ENCODE peak calls at places on chromosomes 6 and 20, in eight cellular contexts. One of them, this sample, is unnamed.

GRCh38 chr6:79431469-79431868 is 105.8 kb downstream of the LCA5 start:
- DNase-seq in renal cortical epithelial cell: no peak
- DNase-seq in anterior cingulate cortex: no peak
- DNase-seq in amniotic stem cell: no peak
- DNase-seq in HCT116: no peak
- DNase-seq in T-helper 2 cell: no peak
- DNase-seq in mesothelial cell of epicardium: no peak
- DNase-seq in HTR-8/SVneo: no peak
- DNase-seq in this sample: no peak

GRCh38 chr20:41408986-41409385 is 42.4 kb upstream of the EMILIN3 start:
- DNase-seq in renal cortical epithelial cell: no peak
- DNase-seq in anterior cingulate cortex: no peak
- DNase-seq in amniotic stem cell: no peak
- DNase-seq in HCT116: no peak
- DNase-seq in T-helper 2 cell: no peak
- DNase-seq in mesothelial cell of epicardium: no peak
- DNase-seq in HTR-8/SVneo: no peak
- DNase-seq in this sample: no peak

GRCh38 chr6:29749668-29750067 is 26.4 kb downstream of the HLA-F start:
- DNase-seq in renal cortical epithelial cell: no peak
- DNase-seq in anterior cingulate cortex: no peak
- DNase-seq in amniotic stem cell: no peak
- DNase-seq in HCT116: no peak
- DNase-seq in T-helper 2 cell: no peak
- DNase-seq in mesothelial cell of epicardium: no peak
- DNase-seq in HTR-8/SVneo: no peak
- DNase-seq in this sample: no peak

GRCh38 chr6:46370622-46371021 is 120.6 kb downstream of the RCAN2 start:
- DNase-seq in renal cortical epithelial cell: peak; percentile 62
- DNase-seq in anterior cingulate cortex: no peak
- DNase-seq in amniotic stem cell: no peak
- DNase-seq in HCT116: no peak
- DNase-seq in T-helper 2 cell: no peak
- DNase-seq in mesothelial cell of epicardium: no peak
- DNase-seq in HTR-8/SVneo: no peak
- DNase-seq in this sample: no peak

GRCh38 chr6:28944412-28945006 is 20.7 kb upstream of the TRIM27 start:
- DNase-seq in renal cortical epithelial cell: peak; percentile 72
- DNase-seq in anterior cingulate cortex: peak; percentile 59
- DNase-seq in amniotic stem cell: no peak
- DNase-seq in HCT116: no peak
- DNase-seq in T-helper 2 cell: peak; percentile 31
- DNase-seq in mesothelial cell of epicardium: no peak
- DNase-seq in HTR-8/SVneo: no peak
- DNase-seq in this sample: no peak

GRCh38 chr6:109304284-109305015 is 77.8 kb downstream of the CD164 start:
- DNase-seq in renal cortical epithelial cell: peak; percentile 77
- DNase-seq in anterior cingulate cortex: no peak
- DNase-seq in amniotic stem cell: no peak
- DNase-seq in HCT116: no peak
- DNase-seq in T-helper 2 cell: no peak
- DNase-seq in mesothelial cell of epicardium: no peak
- DNase-seq in HTR-8/SVneo: no peak
- DNase-seq in this sample: no peak

GRCh38 chr20:20712004-20712473 is 405 bp downstream of the RALGAPA2 start:
- DNase-seq in renal cortical epithelial cell: no peak
- DNase-seq in anterior cingulate cortex: peak; percentile 44
- DNase-seq in amniotic stem cell: no peak
- DNase-seq in HCT116: no peak
- DNase-seq in T-helper 2 cell: no peak
- DNase-seq in mesothelial cell of epicardium: no peak
- DNase-seq in HTR-8/SVneo: peak; percentile 5
- DNase-seq in this sample: no peak

GRCh38 chr20:63081831-63082230 is 75.1 kb upstream of the BHLHE23 start:
- DNase-seq in renal cortical epithelial cell: no peak
- DNase-seq in anterior cingulate cortex: no peak
- DNase-seq in amniotic stem cell: no peak
- DNase-seq in HCT116: no peak
- DNase-seq in T-helper 2 cell: no peak
- DNase-seq in mesothelial cell of epicardium: no peak
- DNase-seq in HTR-8/SVneo: no peak
- DNase-seq in this sample: no peak

GRCh38 chr6:38552136-38552535 is 87.6 kb downstream of the BTBD9 start:
- DNase-seq in renal cortical epithelial cell: no peak
- DNase-seq in anterior cingulate cortex: peak; percentile 47
- DNase-seq in amniotic stem cell: no peak
- DNase-seq in HCT116: no peak
- DNase-seq in T-helper 2 cell: no peak
- DNase-seq in mesothelial cell of epicardium: no peak
- DNase-seq in HTR-8/SVneo: no peak
- DNase-seq in this sample: no peak

GRCh38 chr20:33438481-33438880 is 5.1 kb downstream of the SNTA1 start:
- DNase-seq in renal cortical epithelial cell: no peak
- DNase-seq in anterior cingulate cortex: no peak
- DNase-seq in amniotic stem cell: no peak
- DNase-seq in HCT116: no peak
- DNase-seq in T-helper 2 cell: no peak
- DNase-seq in mesothelial cell of epicardium: no peak
- DNase-seq in HTR-8/SVneo: no peak
- DNase-seq in this sample: no peak

GRCh38 chr20:56343861-56344381 is 14.9 kb upstream of the FAM210B start:
- DNase-seq in renal cortical epithelial cell: no peak
- DNase-seq in anterior cingulate cortex: no peak
- DNase-seq in amniotic stem cell: peak; percentile 6
- DNase-seq in HCT116: no peak
- DNase-seq in T-helper 2 cell: no peak
- DNase-seq in mesothelial cell of epicardium: peak; percentile 52
- DNase-seq in HTR-8/SVneo: peak; percentile 45
- DNase-seq in this sample: no peak

GRCh38 chr6:111950661-111951426 is 77.6 kb upstream of the FYN start:
- DNase-seq in renal cortical epithelial cell: peak; percentile 80
- DNase-seq in anterior cingulate cortex: no peak
- DNase-seq in amniotic stem cell: no peak
- DNase-seq in HCT116: no peak
- DNase-seq in T-helper 2 cell: no peak
- DNase-seq in mesothelial cell of epicardium: no peak
- DNase-seq in HTR-8/SVneo: no peak
- DNase-seq in this sample: no peak

GRCh38 chr6:25583099-25583498 is 68.9 kb upstream of the SCGN start:
- DNase-seq in renal cortical epithelial cell: no peak
- DNase-seq in anterior cingulate cortex: no peak
- DNase-seq in amniotic stem cell: no peak
- DNase-seq in HCT116: no peak
- DNase-seq in T-helper 2 cell: no peak
- DNase-seq in mesothelial cell of epicardium: no peak
- DNase-seq in HTR-8/SVneo: no peak
- DNase-seq in this sample: no peak

GRCh38 chr20:4161447-4162251 is 146.3 kb upstream of the RNF24 start:
- DNase-seq in renal cortical epithelial cell: no peak
- DNase-seq in anterior cingulate cortex: no peak
- DNase-seq in amniotic stem cell: no peak
- DNase-seq in HCT116: no peak
- DNase-seq in T-helper 2 cell: no peak
- DNase-seq in mesothelial cell of epicardium: no peak
- DNase-seq in HTR-8/SVneo: no peak
- DNase-seq in this sample: no peak

GRCh38 chr6:17417817-17418216 is 24.4 kb downstream of the CAP2 start:
- DNase-seq in renal cortical epithelial cell: peak; percentile 88
- DNase-seq in anterior cingulate cortex: no peak
- DNase-seq in amniotic stem cell: peak; percentile 61
- DNase-seq in HCT116: no peak
- DNase-seq in T-helper 2 cell: no peak
- DNase-seq in mesothelial cell of epicardium: no peak
- DNase-seq in HTR-8/SVneo: peak; percentile 86
- DNase-seq in this sample: no peak

GRCh38 chr20:63188641-63189321 is 27.1 kb downstream of the YTHDF1 start:
- DNase-seq in renal cortical epithelial cell: no peak
- DNase-seq in anterior cingulate cortex: no peak
- DNase-seq in amniotic stem cell: no peak
- DNase-seq in HCT116: no peak
- DNase-seq in T-helper 2 cell: no peak
- DNase-seq in mesothelial cell of epicardium: no peak
- DNase-seq in HTR-8/SVneo: no peak
- DNase-seq in this sample: no peak

GRCh38 chr6:15326072-15326614 is 80.3 kb downstream of the JARID2 start:
- DNase-seq in renal cortical epithelial cell: no peak
- DNase-seq in anterior cingulate cortex: no peak
- DNase-seq in amniotic stem cell: no peak
- DNase-seq in HCT116: no peak
- DNase-seq in T-helper 2 cell: no peak
- DNase-seq in mesothelial cell of epicardium: no peak
- DNase-seq in HTR-8/SVneo: no peak
- DNase-seq in this sample: no peak

GRCh38 chr20:24598346-24598745 is 128.9 kb downstream of the SYNDIG1 start:
- DNase-seq in renal cortical epithelial cell: no peak
- DNase-seq in anterior cingulate cortex: no peak
- DNase-seq in amniotic stem cell: no peak
- DNase-seq in HCT116: no peak
- DNase-seq in T-helper 2 cell: no peak
- DNase-seq in mesothelial cell of epicardium: no peak
- DNase-seq in HTR-8/SVneo: no peak
- DNase-seq in this sample: no peak

GRCh38 chr6:99426454-99426762 is 1.3 kb upstream of the PNISR start:
- DNase-seq in renal cortical epithelial cell: peak; percentile 7
- DNase-seq in anterior cingulate cortex: no peak
- DNase-seq in amniotic stem cell: no peak
- DNase-seq in HCT116: no peak
- DNase-seq in T-helper 2 cell: no peak
- DNase-seq in mesothelial cell of epicardium: no peak
- DNase-seq in HTR-8/SVneo: no peak
- DNase-seq in this sample: no peak

GRCh38 chr6:146277142-146277541 is 248.3 kb downstream of the GRM1 start:
- DNase-seq in renal cortical epithelial cell: no peak
- DNase-seq in anterior cingulate cortex: no peak
- DNase-seq in amniotic stem cell: no peak
- DNase-seq in HCT116: no peak
- DNase-seq in T-helper 2 cell: no peak
- DNase-seq in mesothelial cell of epicardium: no peak
- DNase-seq in HTR-8/SVneo: no peak
- DNase-seq in this sample: no peak

GRCh38 chr6:149128489-149129145 is 188.9 kb upstream of the TAB2 start:
- DNase-seq in renal cortical epithelial cell: no peak
- DNase-seq in anterior cingulate cortex: no peak
- DNase-seq in amniotic stem cell: no peak
- DNase-seq in HCT116: no peak
- DNase-seq in T-helper 2 cell: no peak
- DNase-seq in mesothelial cell of epicardium: no peak
- DNase-seq in HTR-8/SVneo: no peak
- DNase-seq in this sample: no peak

GRCh38 chr6:144893737-144894151 is 608.6 kb downstream of the UTRN start:
- DNase-seq in renal cortical epithelial cell: no peak
- DNase-seq in anterior cingulate cortex: no peak
- DNase-seq in amniotic stem cell: no peak
- DNase-seq in HCT116: no peak
- DNase-seq in T-helper 2 cell: no peak
- DNase-seq in mesothelial cell of epicardium: no peak
- DNase-seq in HTR-8/SVneo: no peak
- DNase-seq in this sample: no peak

GRCh38 chr6:162999575-163000285 is 272.0 kb downstream of the PACRG start:
- DNase-seq in renal cortical epithelial cell: no peak
- DNase-seq in anterior cingulate cortex: no peak
- DNase-seq in amniotic stem cell: no peak
- DNase-seq in HCT116: no peak
- DNase-seq in T-helper 2 cell: no peak
- DNase-seq in mesothelial cell of epicardium: no peak
- DNase-seq in HTR-8/SVneo: no peak
- DNase-seq in this sample: no peak

GRCh38 chr6:105372142-105372861 is 30.6 kb downstream of the PREP start:
- DNase-seq in renal cortical epithelial cell: no peak
- DNase-seq in anterior cingulate cortex: no peak
- DNase-seq in amniotic stem cell: no peak
- DNase-seq in HCT116: no peak
- DNase-seq in T-helper 2 cell: no peak
- DNase-seq in mesothelial cell of epicardium: no peak
- DNase-seq in HTR-8/SVneo: no peak
- DNase-seq in this sample: no peak

GRCh38 chr6:33604941-33605854 is 15.9 kb upstream of the ITPR3 start:
- DNase-seq in renal cortical epithelial cell: no peak
- DNase-seq in anterior cingulate cortex: no peak
- DNase-seq in amniotic stem cell: no peak
- DNase-seq in HCT116: no peak
- DNase-seq in T-helper 2 cell: no peak
- DNase-seq in mesothelial cell of epicardium: no peak
- DNase-seq in HTR-8/SVneo: no peak
- DNase-seq in this sample: no peak

GRCh38 chr6:159086033-159086618 is 41.3 kb upstream of the TAGAP start:
- DNase-seq in renal cortical epithelial cell: no peak
- DNase-seq in anterior cingulate cortex: no peak
- DNase-seq in amniotic stem cell: no peak
- DNase-seq in HCT116: no peak
- DNase-seq in T-helper 2 cell: no peak
- DNase-seq in mesothelial cell of epicardium: no peak
- DNase-seq in HTR-8/SVneo: no peak
- DNase-seq in this sample: no peak

GRCh38 chr20:16313917-16314316 is 259.3 kb downstream of the KIF16B start:
- DNase-seq in renal cortical epithelial cell: no peak
- DNase-seq in anterior cingulate cortex: no peak
- DNase-seq in amniotic stem cell: no peak
- DNase-seq in HCT116: no peak
- DNase-seq in T-helper 2 cell: no peak
- DNase-seq in mesothelial cell of epicardium: no peak
- DNase-seq in HTR-8/SVneo: no peak
- DNase-seq in this sample: no peak

GRCh38 chr6:168902075-168902474 is 351.6 kb downstream of the THBS2 start:
- DNase-seq in renal cortical epithelial cell: no peak
- DNase-seq in anterior cingulate cortex: no peak
- DNase-seq in amniotic stem cell: no peak
- DNase-seq in HCT116: no peak
- DNase-seq in T-helper 2 cell: no peak
- DNase-seq in mesothelial cell of epicardium: no peak
- DNase-seq in HTR-8/SVneo: no peak
- DNase-seq in this sample: no peak

GRCh38 chr6:108115598-108116058 is 41.1 kb upstream of the OSTM1 start:
- DNase-seq in renal cortical epithelial cell: peak; percentile 24
- DNase-seq in anterior cingulate cortex: no peak
- DNase-seq in amniotic stem cell: no peak
- DNase-seq in HCT116: peak; percentile 41
- DNase-seq in T-helper 2 cell: no peak
- DNase-seq in mesothelial cell of epicardium: no peak
- DNase-seq in HTR-8/SVneo: peak; percentile 31
- DNase-seq in this sample: peak; percentile 82

GRCh38 chr6:33670971-33671370 is 40.5 kb downstream of the UQCC2 start:
- DNase-seq in renal cortical epithelial cell: no peak
- DNase-seq in anterior cingulate cortex: no peak
- DNase-seq in amniotic stem cell: no peak
- DNase-seq in HCT116: no peak
- DNase-seq in T-helper 2 cell: no peak
- DNase-seq in mesothelial cell of epicardium: no peak
- DNase-seq in HTR-8/SVneo: no peak
- DNase-seq in this sample: no peak

GRCh38 chr6:18386302-18386976 is 711 bp upstream of the RNF144B start:
- DNase-seq in renal cortical epithelial cell: no peak
- DNase-seq in anterior cingulate cortex: no peak
- DNase-seq in amniotic stem cell: no peak
- DNase-seq in HCT116: no peak
- DNase-seq in T-helper 2 cell: no peak
- DNase-seq in mesothelial cell of epicardium: no peak
- DNase-seq in HTR-8/SVneo: no peak
- DNase-seq in this sample: no peak

GRCh38 chr6:142946181-142946923 is 1.4 kb upstream of the HIVEP2 start:
- DNase-seq in renal cortical epithelial cell: peak; percentile 92
- DNase-seq in anterior cingulate cortex: peak; percentile 98
- DNase-seq in amniotic stem cell: peak; percentile 95
- DNase-seq in HCT116: peak; percentile 95
- DNase-seq in T-helper 2 cell: peak; percentile 92
- DNase-seq in mesothelial cell of epicardium: peak; percentile 96
- DNase-seq in HTR-8/SVneo: peak; percentile 86
- DNase-seq in this sample: peak; percentile 98

GRCh38 chr6:163354085-163354484 is 60.4 kb upstream of the QKI start:
- DNase-seq in renal cortical epithelial cell: no peak
- DNase-seq in anterior cingulate cortex: no peak
- DNase-seq in amniotic stem cell: no peak
- DNase-seq in HCT116: no peak
- DNase-seq in T-helper 2 cell: no peak
- DNase-seq in mesothelial cell of epicardium: no peak
- DNase-seq in HTR-8/SVneo: no peak
- DNase-seq in this sample: no peak

GRCh38 chr6:88006559-88006958 is 41.1 kb upstream of the SPACA1 start:
- DNase-seq in renal cortical epithelial cell: no peak
- DNase-seq in anterior cingulate cortex: no peak
- DNase-seq in amniotic stem cell: no peak
- DNase-seq in HCT116: no peak
- DNase-seq in T-helper 2 cell: no peak
- DNase-seq in mesothelial cell of epicardium: no peak
- DNase-seq in HTR-8/SVneo: no peak
- DNase-seq in this sample: no peak

This sample was measured in left lung.